ENCODE peak calls at places on chromosome 4, in five cellular contexts. One of them, this sample, is unnamed.

GRCh38 chr4:102430511-102430910 is 70.6 kb upstream of the NFKB1 start:
- DNase-seq in bronchial epithelial cell: peak; percentile 40
- DNase-seq in pancreas: no peak
- DNase-seq in uterus: no peak
- DNase-seq in DMS 273 treated with DMSO at 0.1 percent for 48 hours: no peak
- DNase-seq in this sample: no peak

GRCh38 chr4:8600266-8600665 is 7.7 kb downstream of the CPZ start:
- DNase-seq in bronchial epithelial cell: no peak
- DNase-seq in pancreas: no peak
- DNase-seq in uterus: no peak
- DNase-seq in DMS 273 treated with DMSO at 0.1 percent for 48 hours: no peak
- DNase-seq in this sample: no peak

GRCh38 chr4:89056953-89057398 is at the start of gene FAM13A:
- DNase-seq in bronchial epithelial cell: peak; percentile 95
- DNase-seq in pancreas: peak; percentile 84
- DNase-seq in uterus: peak; percentile 92
- DNase-seq in DMS 273 treated with DMSO at 0.1 percent for 48 hours: peak; percentile 95
- DNase-seq in this sample: peak; percentile 83

GRCh38 chr4:88818650-88819470 is 121.2 kb upstream of the NAP1L5 start:
- DNase-seq in bronchial epithelial cell: peak; percentile 68
- DNase-seq in pancreas: peak; percentile 32
- DNase-seq in uterus: peak; percentile 48
- DNase-seq in DMS 273 treated with DMSO at 0.1 percent for 48 hours: no peak
- DNase-seq in this sample: peak; percentile 33

GRCh38 chr4:55172694-55173287 is 47.4 kb upstream of the KDR start:
- DNase-seq in bronchial epithelial cell: peak; percentile 68
- DNase-seq in pancreas: no peak
- DNase-seq in uterus: peak; percentile 32
- DNase-seq in DMS 273 treated with DMSO at 0.1 percent for 48 hours: no peak
- DNase-seq in this sample: no peak

GRCh38 chr4:182927505-182927904 is 10.3 kb upstream of the DCTD start:
- DNase-seq in bronchial epithelial cell: no peak
- DNase-seq in pancreas: no peak
- DNase-seq in uterus: no peak
- DNase-seq in DMS 273 treated with DMSO at 0.1 percent for 48 hours: no peak
- DNase-seq in this sample: no peak

GRCh38 chr4:124386163-124386562 is 326.4 kb downstream of the ANKRD50 start:
- DNase-seq in bronchial epithelial cell: no peak
- DNase-seq in pancreas: no peak
- DNase-seq in uterus: no peak
- DNase-seq in DMS 273 treated with DMSO at 0.1 percent for 48 hours: no peak
- DNase-seq in this sample: no peak

GRCh38 chr4:107183155-107183774 is 147.2 kb upstream of the DKK2 start:
- DNase-seq in bronchial epithelial cell: peak; percentile 66
- DNase-seq in pancreas: peak; percentile 9
- DNase-seq in uterus: no peak
- DNase-seq in DMS 273 treated with DMSO at 0.1 percent for 48 hours: peak; percentile 2
- DNase-seq in this sample: peak; percentile 39

GRCh38 chr4:1416051-1416947 is 10.1 kb upstream of the NKX1-1 start:
- DNase-seq in bronchial epithelial cell: no peak
- DNase-seq in pancreas: no peak
- DNase-seq in uterus: no peak
- DNase-seq in DMS 273 treated with DMSO at 0.1 percent for 48 hours: no peak
- DNase-seq in this sample: no peak

GRCh38 chr4:71004281-71004851 is 10.9 kb downstream of the DCK start:
- DNase-seq in bronchial epithelial cell: no peak
- DNase-seq in pancreas: no peak
- DNase-seq in uterus: no peak
- DNase-seq in DMS 273 treated with DMSO at 0.1 percent for 48 hours: no peak
- DNase-seq in this sample: no peak

GRCh38 chr4:37693450-37694190 is 7.4 kb upstream of the RELL1 start:
- DNase-seq in bronchial epithelial cell: peak; percentile 94
- DNase-seq in pancreas: no peak
- DNase-seq in uterus: no peak
- DNase-seq in DMS 273 treated with DMSO at 0.1 percent for 48 hours: no peak
- DNase-seq in this sample: no peak

GRCh38 chr4:734951-735350 is 29.3 kb downstream of the PCGF3 start:
- DNase-seq in bronchial epithelial cell: no peak
- DNase-seq in pancreas: no peak
- DNase-seq in uterus: no peak
- DNase-seq in DMS 273 treated with DMSO at 0.1 percent for 48 hours: no peak
- DNase-seq in this sample: no peak

GRCh38 chr4:106898621-106899230 is 137.4 kb downstream of the DKK2 start:
- DNase-seq in bronchial epithelial cell: peak; percentile 58
- DNase-seq in pancreas: no peak
- DNase-seq in uterus: no peak
- DNase-seq in DMS 273 treated with DMSO at 0.1 percent for 48 hours: no peak
- DNase-seq in this sample: peak; percentile 16

GRCh38 chr4:169268951-169269781 is 1.6 kb downstream of the SH3RF1 start:
- DNase-seq in bronchial epithelial cell: peak; percentile 56
- DNase-seq in pancreas: no peak
- DNase-seq in uterus: no peak
- DNase-seq in DMS 273 treated with DMSO at 0.1 percent for 48 hours: no peak
- DNase-seq in this sample: no peak

GRCh38 chr4:6410078-6410477 is 62.3 kb downstream of the PPP2R2C start:
- DNase-seq in bronchial epithelial cell: no peak
- DNase-seq in pancreas: no peak
- DNase-seq in uterus: no peak
- DNase-seq in DMS 273 treated with DMSO at 0.1 percent for 48 hours: no peak
- DNase-seq in this sample: no peak

GRCh38 chr4:53866055-53866454 is 198.3 kb downstream of the CHIC2 start:
- DNase-seq in bronchial epithelial cell: peak; percentile 2
- DNase-seq in pancreas: no peak
- DNase-seq in uterus: no peak
- DNase-seq in DMS 273 treated with DMSO at 0.1 percent for 48 hours: no peak
- DNase-seq in this sample: no peak

GRCh38 chr4:38226170-38226569 is 266.0 kb downstream of the PTTG2 start:
- DNase-seq in bronchial epithelial cell: no peak
- DNase-seq in pancreas: no peak
- DNase-seq in uterus: no peak
- DNase-seq in DMS 273 treated with DMSO at 0.1 percent for 48 hours: no peak
- DNase-seq in this sample: no peak

GRCh38 chr4:75675004-75675531 is 1.9 kb upstream of the G3BP2 start:
- DNase-seq in bronchial epithelial cell: peak; percentile 64
- DNase-seq in pancreas: no peak
- DNase-seq in uterus: no peak
- DNase-seq in DMS 273 treated with DMSO at 0.1 percent for 48 hours: no peak
- DNase-seq in this sample: no peak

GRCh38 chr4:183444953-183445543 is 612 bp downstream of the CDKN2AIP start:
- DNase-seq in bronchial epithelial cell: peak; percentile 11
- DNase-seq in pancreas: peak; percentile 36
- DNase-seq in uterus: no peak
- DNase-seq in DMS 273 treated with DMSO at 0.1 percent for 48 hours: no peak
- DNase-seq in this sample: no peak

GRCh38 chr4:8643986-8644385 is 51.4 kb downstream of the CPZ start:
- DNase-seq in bronchial epithelial cell: no peak
- DNase-seq in pancreas: no peak
- DNase-seq in uterus: no peak
- DNase-seq in DMS 273 treated with DMSO at 0.1 percent for 48 hours: no peak
- DNase-seq in this sample: no peak

GRCh38 chr4:137740192-137740591 is 207.9 kb upstream of the PCDH18 start:
- DNase-seq in bronchial epithelial cell: no peak
- DNase-seq in pancreas: no peak
- DNase-seq in uterus: no peak
- DNase-seq in DMS 273 treated with DMSO at 0.1 percent for 48 hours: no peak
- DNase-seq in this sample: no peak

GRCh38 chr4:151000747-151001429 is 14.2 kb downstream of the LRBA start:
- DNase-seq in bronchial epithelial cell: no peak
- DNase-seq in pancreas: no peak
- DNase-seq in uterus: no peak
- DNase-seq in DMS 273 treated with DMSO at 0.1 percent for 48 hours: no peak
- DNase-seq in this sample: no peak

GRCh38 chr4:23856630-23857029 is 33.2 kb downstream of the PPARGC1A start:
- DNase-seq in bronchial epithelial cell: no peak
- DNase-seq in pancreas: peak; percentile 31
- DNase-seq in uterus: no peak
- DNase-seq in DMS 273 treated with DMSO at 0.1 percent for 48 hours: no peak
- DNase-seq in this sample: no peak

GRCh38 chr4:145541266-145541770 is 59.7 kb downstream of the SMAD1 start:
- DNase-seq in bronchial epithelial cell: peak; percentile 34
- DNase-seq in pancreas: no peak
- DNase-seq in uterus: no peak
- DNase-seq in DMS 273 treated with DMSO at 0.1 percent for 48 hours: no peak
- DNase-seq in this sample: no peak

GRCh38 chr4:176838611-176839411 is 46.1 kb upstream of the VEGFC start:
- DNase-seq in bronchial epithelial cell: peak; percentile 77
- DNase-seq in pancreas: no peak
- DNase-seq in uterus: no peak
- DNase-seq in DMS 273 treated with DMSO at 0.1 percent for 48 hours: no peak
- DNase-seq in this sample: no peak

This sample was measured in iPS DF 6.9.